ENCODE peak calls at places on chromosome 7, in eight cellular contexts. One of them, this sample, is unnamed.

GRCh38 chr7:150405584-150406310 is 26.6 kb downstream of the ZNF775 start:
- DNase-seq in GM06990: peak
- DNase-seq in pancreas: no peak
- DNase-seq in cardiac muscle cell: no peak
- DNase-seq in NB4: no peak
- DNase-seq in stomach: no peak
- DNase-seq in heart right ventricle: no peak
- DNase-seq in HCT116: no peak
- DNase-seq in this sample: no peak

GRCh38 chr7:112190120-112190519 is 16.1 kb downstream of the DOCK4 start:
- DNase-seq in stomach: no peak
- DNase-seq in cardiac muscle cell: no peak
- DNase-seq in pancreas: no peak
- DNase-seq in heart right ventricle: no peak
- DNase-seq in GM06990: no peak
- DNase-seq in NB4: no peak
- DNase-seq in HCT116: no peak
- DNase-seq in this sample: no peak

GRCh38 chr7:5223646-5224340 is 33.8 kb downstream of the WIPI2 start:
- DNase-seq in GM06990: no peak
- DNase-seq in HCT116: no peak
- DNase-seq in cardiac muscle cell: no peak
- DNase-seq in stomach: no peak
- DNase-seq in NB4: no peak
- DNase-seq in pancreas: no peak
- DNase-seq in heart right ventricle: no peak
- DNase-seq in this sample: no peak

GRCh38 chr7:32259917-32260596 is 189.8 kb upstream of the PDE1C start:
- DNase-seq in NB4: no peak
- DNase-seq in cardiac muscle cell: no peak
- DNase-seq in stomach: no peak
- DNase-seq in pancreas: peak
- DNase-seq in HCT116: no peak
- DNase-seq in GM06990: peak
- DNase-seq in heart right ventricle: no peak
- DNase-seq in this sample: no peak

GRCh38 chr7:108245523-108246226 is 115.5 kb upstream of the LAMB4 start:
- DNase-seq in heart right ventricle: no peak
- DNase-seq in pancreas: no peak
- DNase-seq in GM06990: no peak
- DNase-seq in NB4: no peak
- DNase-seq in HCT116: no peak
- DNase-seq in stomach: no peak
- DNase-seq in cardiac muscle cell: no peak
- DNase-seq in this sample: no peak

GRCh38 chr7:39429421-39429820 is 136.8 kb upstream of the YAE1 start:
- DNase-seq in heart right ventricle: no peak
- DNase-seq in cardiac muscle cell: no peak
- DNase-seq in GM06990: no peak
- DNase-seq in stomach: no peak
- DNase-seq in HCT116: no peak
- DNase-seq in NB4: no peak
- DNase-seq in pancreas: no peak
- DNase-seq in this sample: no peak

GRCh38 chr7:47688311-47689100 is 106.6 kb upstream of the TNS3 start:
- DNase-seq in HCT116: no peak
- DNase-seq in pancreas: no peak
- DNase-seq in NB4: no peak
- DNase-seq in heart right ventricle: no peak
- DNase-seq in cardiac muscle cell: no peak
- DNase-seq in stomach: no peak
- DNase-seq in GM06990: no peak
- DNase-seq in this sample: no peak

GRCh38 chr7:158819571-158820203 is 9.6 kb downstream of the ESYT2 start:
- DNase-seq in GM06990: no peak
- DNase-seq in cardiac muscle cell: peak
- DNase-seq in heart right ventricle: no peak
- DNase-seq in HCT116: no peak
- DNase-seq in pancreas: no peak
- DNase-seq in stomach: no peak
- DNase-seq in NB4: peak
- DNase-seq in this sample: no peak

GRCh38 chr7:84614821-84615506 is 420.4 kb upstream of the SEMA3A start:
- DNase-seq in HCT116: peak
- DNase-seq in cardiac muscle cell: peak
- DNase-seq in stomach: no peak
- DNase-seq in heart right ventricle: no peak
- DNase-seq in pancreas: no peak
- DNase-seq in NB4: no peak
- DNase-seq in GM06990: no peak
- DNase-seq in this sample: no peak

GRCh38 chr7:45643630-45644029 is 69.5 kb downstream of the ADCY1 start:
- DNase-seq in NB4: no peak
- DNase-seq in HCT116: no peak
- DNase-seq in GM06990: no peak
- DNase-seq in stomach: peak
- DNase-seq in cardiac muscle cell: no peak
- DNase-seq in pancreas: no peak
- DNase-seq in heart right ventricle: no peak
- DNase-seq in this sample: no peak

GRCh38 chr7:28573751-28574295 is 161.5 kb downstream of the CREB5 start:
- DNase-seq in stomach: no peak
- DNase-seq in heart right ventricle: no peak
- DNase-seq in GM06990: no peak
- DNase-seq in HCT116: no peak
- DNase-seq in cardiac muscle cell: peak
- DNase-seq in NB4: no peak
- DNase-seq in pancreas: no peak
- DNase-seq in this sample: no peak

GRCh38 chr7:82335927-82336326 is 107.7 kb downstream of the CACNA2D1 start:
- DNase-seq in pancreas: peak
- DNase-seq in HCT116: no peak
- DNase-seq in NB4: peak
- DNase-seq in GM06990: no peak
- DNase-seq in cardiac muscle cell: peak
- DNase-seq in stomach: no peak
- DNase-seq in heart right ventricle: no peak
- DNase-seq in this sample: no peak

GRCh38 chr7:129146237-129146979 is 1.9 kb downstream of the TSPAN33 start:
- DNase-seq in NB4: no peak
- DNase-seq in cardiac muscle cell: no peak
- DNase-seq in heart right ventricle: no peak
- DNase-seq in GM06990: peak
- DNase-seq in HCT116: no peak
- DNase-seq in pancreas: no peak
- DNase-seq in stomach: no peak
- DNase-seq in this sample: no peak

GRCh38 chr7:129144095-129144833 is at the start of gene TSPAN33:
- DNase-seq in cardiac muscle cell: peak
- DNase-seq in GM06990: peak
- DNase-seq in NB4: peak
- DNase-seq in pancreas: peak
- DNase-seq in heart right ventricle: peak
- DNase-seq in HCT116: peak
- DNase-seq in stomach: peak
- DNase-seq in this sample: peak

GRCh38 chr7:129143724-129144094 is 798 bp upstream of the TSPAN33 start:
- DNase-seq in HCT116: no peak
- DNase-seq in cardiac muscle cell: no peak
- DNase-seq in stomach: no peak
- DNase-seq in heart right ventricle: no peak
- DNase-seq in pancreas: no peak
- DNase-seq in NB4: no peak
- DNase-seq in GM06990: no peak
- DNase-seq in this sample: no peak

GRCh38 chr7:129147723-129148122 is 3.2 kb downstream of the TSPAN33 start:
- DNase-seq in stomach: no peak
- DNase-seq in pancreas: no peak
- DNase-seq in NB4: no peak
- DNase-seq in GM06990: no peak
- DNase-seq in HCT116: no peak
- DNase-seq in cardiac muscle cell: no peak
- DNase-seq in heart right ventricle: no peak
- DNase-seq in this sample: no peak

DNA sequence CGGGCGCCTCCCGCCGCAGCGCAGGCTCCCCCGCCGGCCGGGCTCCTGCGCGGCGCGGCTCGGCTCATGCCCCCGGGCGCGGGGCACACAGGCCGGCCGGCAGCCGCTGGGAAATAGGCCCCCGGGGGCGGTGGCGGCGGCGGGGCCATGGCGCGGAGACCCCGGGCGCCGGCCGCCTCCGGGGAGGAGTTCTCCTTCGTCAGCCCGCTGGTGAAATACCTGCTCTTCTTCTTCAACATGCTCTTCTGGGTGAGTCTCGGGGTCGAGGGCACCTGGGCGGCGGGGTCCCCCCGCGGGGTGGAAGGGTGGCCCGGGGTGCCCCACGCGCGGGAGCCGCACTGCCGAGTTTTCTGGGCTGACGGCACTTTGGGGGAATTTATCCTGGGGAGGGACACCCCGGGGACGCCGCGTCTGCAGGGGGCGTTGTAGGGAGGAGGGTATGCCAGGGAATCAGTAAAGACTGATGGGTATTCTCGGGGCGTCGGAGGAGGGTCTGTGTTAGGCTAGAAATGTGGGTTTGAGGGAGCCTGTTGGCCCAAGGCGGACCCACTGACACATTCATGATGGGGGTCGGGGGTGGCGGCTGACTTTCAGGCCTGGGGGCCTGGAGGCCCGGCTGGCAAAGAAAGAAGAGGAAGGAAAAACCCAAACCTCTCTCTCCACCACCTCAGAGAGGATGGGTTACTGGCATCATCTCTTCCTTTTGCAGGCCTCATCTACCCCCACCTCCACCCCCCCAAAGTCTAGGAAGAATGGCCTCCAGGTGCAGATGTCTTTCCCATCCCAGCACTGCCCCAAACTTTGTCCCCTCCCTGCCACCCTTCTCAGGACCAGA is 544 bp downstream of the TSPAN33 start:
- DNase-seq in HCT116: no peak
- DNase-seq in NB4: no peak
- DNase-seq in pancreas: no peak
- DNase-seq in stomach: no peak
- DNase-seq in heart right ventricle: no peak
- DNase-seq in cardiac muscle cell: no peak
- DNase-seq in GM06990: peak
- DNase-seq in this sample: no peak
- TF ChIP-seq CTCF in HCT116: peak
- TF ChIP-seq CTCF in NB4: peak
- TF ChIP-seq CTCF in pancreas: no peak
- TF ChIP-seq CTCF in stomach: peak
- TF ChIP-seq CTCF in heart right ventricle: peak
- TF ChIP-seq CTCF in cardiac muscle cell: peak
- TF ChIP-seq CTCF in GM06990: peak
- TF ChIP-seq CTCF in this sample: peak

GRCh38 chr7:71220210-71220695 is 88.3 kb downstream of the GALNT17 start:
- DNase-seq in cardiac muscle cell: no peak
- DNase-seq in stomach: no peak
- DNase-seq in GM06990: no peak
- DNase-seq in NB4: no peak
- DNase-seq in heart right ventricle: no peak
- DNase-seq in HCT116: no peak
- DNase-seq in pancreas: peak
- DNase-seq in this sample: no peak
- TF ChIP-seq CTCF in cardiac muscle cell: no peak
- TF ChIP-seq CTCF in stomach: no peak
- TF ChIP-seq CTCF in GM06990: no peak
- TF ChIP-seq CTCF in NB4: no peak
- TF ChIP-seq CTCF in heart right ventricle: no peak
- TF ChIP-seq CTCF in HCT116: no peak
- TF ChIP-seq CTCF in pancreas: no peak
- TF ChIP-seq CTCF in this sample: peak

DNA sequence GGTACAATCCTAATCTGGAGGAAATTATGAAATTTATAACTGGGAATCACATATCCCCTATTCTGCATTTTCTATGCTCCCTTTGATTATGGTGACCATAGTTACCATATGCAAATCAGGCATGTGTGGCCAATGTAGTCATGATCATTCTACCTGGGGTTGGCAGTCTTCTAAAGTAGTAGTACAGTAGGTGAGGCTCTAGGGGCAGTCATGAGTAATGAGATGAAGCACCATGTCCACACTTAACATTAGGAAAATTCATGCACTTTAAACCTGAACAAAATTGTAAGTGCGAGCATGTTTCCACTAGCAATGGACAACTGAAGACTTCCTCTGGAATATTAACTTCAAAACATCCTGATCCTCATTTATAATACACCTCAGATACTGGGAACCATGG is 545.9 kb downstream of the SUGCT start:
- DNase-seq in GM06990: no peak
- DNase-seq in stomach: no peak
- DNase-seq in NB4: peak
- DNase-seq in HCT116: peak
- DNase-seq in heart right ventricle: no peak
- DNase-seq in cardiac muscle cell: peak
- DNase-seq in pancreas: no peak
- DNase-seq in this sample: no peak
- TF ChIP-seq CTCF in GM06990: peak
- TF ChIP-seq CTCF in stomach: no peak
- TF ChIP-seq CTCF in NB4: peak
- TF ChIP-seq CTCF in HCT116: peak
- TF ChIP-seq CTCF in heart right ventricle: no peak
- TF ChIP-seq CTCF in cardiac muscle cell: peak
- TF ChIP-seq CTCF in pancreas: peak
- TF ChIP-seq CTCF in this sample: peak

GRCh38 chr7:129611246-129612111 is at the start of gene NRF1:
- DNase-seq in heart right ventricle: peak
- DNase-seq in NB4: peak
- DNase-seq in HCT116: peak
- DNase-seq in stomach: peak
- DNase-seq in pancreas: peak
- DNase-seq in GM06990: peak
- DNase-seq in cardiac muscle cell: peak
- DNase-seq in this sample: peak
- TF ChIP-seq CTCF in heart right ventricle: peak
- TF ChIP-seq CTCF in NB4: no peak
- TF ChIP-seq CTCF in HCT116: no peak
- TF ChIP-seq CTCF in stomach: peak
- TF ChIP-seq CTCF in pancreas: no peak
- TF ChIP-seq CTCF in GM06990: no peak
- TF ChIP-seq CTCF in cardiac muscle cell: peak
- TF ChIP-seq CTCF in this sample: peak

DNA sequence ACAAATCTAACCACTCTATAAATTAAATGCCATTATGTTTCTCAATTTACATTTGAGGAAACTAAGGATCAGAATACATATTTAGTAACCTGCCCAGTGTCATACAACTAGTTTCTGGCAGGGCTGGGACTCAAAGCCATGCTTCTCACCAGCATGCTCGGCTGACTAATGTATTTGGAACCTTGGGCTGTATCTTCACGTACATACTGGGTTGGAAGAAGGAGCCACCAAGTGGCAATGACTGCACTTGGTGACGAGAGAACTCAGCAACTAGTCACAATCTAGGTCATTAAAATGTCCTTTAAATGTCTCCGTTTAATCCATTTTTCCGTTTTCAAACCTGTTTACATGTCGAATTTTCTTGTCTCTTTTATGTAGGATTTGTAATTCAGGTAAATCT is 42.9 kb downstream of the CHRM2 start:
- DNase-seq in cardiac muscle cell: no peak
- DNase-seq in HCT116: no peak
- DNase-seq in GM06990: no peak
- DNase-seq in stomach: no peak
- DNase-seq in pancreas: no peak
- DNase-seq in heart right ventricle: no peak
- DNase-seq in NB4: peak
- DNase-seq in this sample: no peak
- TF ChIP-seq CTCF in cardiac muscle cell: no peak
- TF ChIP-seq CTCF in HCT116: no peak
- TF ChIP-seq CTCF in GM06990: no peak
- TF ChIP-seq CTCF in stomach: no peak
- TF ChIP-seq CTCF in pancreas: no peak
- TF ChIP-seq CTCF in heart right ventricle: no peak
- TF ChIP-seq CTCF in NB4: no peak
- TF ChIP-seq CTCF in this sample: no peak

This sample was measured in type B pancreatic cell.